ENCODE peak calls at places on chromosomes 7 and 10, in five cellular contexts. One of them, this sample, is unnamed.

GRCh38 chr7:151687523-151688235 is 168.0 kb upstream of the RHEB start:
- DNase-seq in IMR-90: peak
- DNase-seq in neuronal stem cell: peak
- DNase-seq in mesenchymal stem cell: peak
- DNase-seq in H9: peak
- DNase-seq in this sample: peak

GRCh38 chr10:91590142-91590903 is 42.5 kb downstream of the PPP1R3C start:
- DNase-seq in IMR-90: peak
- DNase-seq in neuronal stem cell: no peak
- DNase-seq in mesenchymal stem cell: peak
- DNase-seq in H9: no peak
- DNase-seq in this sample: no peak

GRCh38 chr10:75400769-75401568 is 595 bp downstream of the ZNF503 start:
- DNase-seq in IMR-90: peak
- DNase-seq in neuronal stem cell: peak
- DNase-seq in mesenchymal stem cell: peak
- DNase-seq in H9: peak
- DNase-seq in this sample: peak

GRCh38 chr7:101900103-101900502 is 82.7 kb downstream of the CUX1 start:
- DNase-seq in IMR-90: no peak
- DNase-seq in neuronal stem cell: no peak
- DNase-seq in mesenchymal stem cell: no peak
- DNase-seq in H9: no peak
- DNase-seq in this sample: no peak

GRCh38 chr10:24381235-24382010 is 172.5 kb downstream of the KIAA1217 start:
- DNase-seq in IMR-90: no peak
- DNase-seq in neuronal stem cell: no peak
- DNase-seq in mesenchymal stem cell: no peak
- DNase-seq in H9: no peak
- DNase-seq in this sample: no peak

GRCh38 chr10:116913681-116914080 is 64.4 kb downstream of the ENO4 start:
- DNase-seq in IMR-90: no peak
- DNase-seq in neuronal stem cell: no peak
- DNase-seq in mesenchymal stem cell: no peak
- DNase-seq in H9: no peak
- DNase-seq in this sample: no peak

GRCh38 chr10:30047430-30047829 is 12.0 kb downstream of the JCAD start:
- DNase-seq in IMR-90: no peak
- DNase-seq in neuronal stem cell: no peak
- DNase-seq in mesenchymal stem cell: no peak
- DNase-seq in H9: no peak
- DNase-seq in this sample: no peak

GRCh38 chr7:16743207-16743606 is 10.3 kb upstream of the TSPAN13 start:
- DNase-seq in IMR-90: peak
- DNase-seq in neuronal stem cell: no peak
- DNase-seq in mesenchymal stem cell: peak
- DNase-seq in H9: no peak
- DNase-seq in this sample: no peak

GRCh38 chr7:131652934-131653333 is 96.5 kb upstream of the PODXL start:
- DNase-seq in IMR-90: no peak
- DNase-seq in neuronal stem cell: no peak
- DNase-seq in mesenchymal stem cell: no peak
- DNase-seq in H9: no peak
- DNase-seq in this sample: peak

GRCh38 chr10:26997610-26998009 is 102.7 kb downstream of the ANKRD26 start:
- DNase-seq in IMR-90: no peak
- DNase-seq in neuronal stem cell: no peak
- DNase-seq in mesenchymal stem cell: no peak
- DNase-seq in H9: no peak
- DNase-seq in this sample: no peak

GRCh38 chr7:11319491-11320274 is 346.0 kb downstream of the PHF14 start:
- DNase-seq in IMR-90: no peak
- DNase-seq in neuronal stem cell: no peak
- DNase-seq in mesenchymal stem cell: peak
- DNase-seq in H9: no peak
- DNase-seq in this sample: no peak

GRCh38 chr7:64174941-64175340 is 32.1 kb upstream of the ZNF735 start:
- DNase-seq in IMR-90: no peak
- DNase-seq in neuronal stem cell: no peak
- DNase-seq in mesenchymal stem cell: no peak
- DNase-seq in H9: no peak
- DNase-seq in this sample: no peak

GRCh38 chr10:129936923-129937300 is 27.2 kb downstream of the EBF3 start:
- DNase-seq in IMR-90: no peak
- DNase-seq in neuronal stem cell: no peak
- DNase-seq in mesenchymal stem cell: no peak
- DNase-seq in H9: no peak
- DNase-seq in this sample: no peak

GRCh38 chr7:48299580-48300169 is 128.4 kb downstream of the ABCA13 start:
- DNase-seq in IMR-90: peak
- DNase-seq in neuronal stem cell: peak
- DNase-seq in mesenchymal stem cell: peak
- DNase-seq in H9: peak
- DNase-seq in this sample: peak

GRCh38 chr10:71234970-71235681 is 22.8 kb downstream of the UNC5B start:
- DNase-seq in IMR-90: peak
- DNase-seq in neuronal stem cell: no peak
- DNase-seq in mesenchymal stem cell: peak
- DNase-seq in H9: no peak
- DNase-seq in this sample: peak

GRCh38 chr10:4470231-4470840 is 355.7 kb upstream of the AKR1E2 start:
- DNase-seq in IMR-90: peak
- DNase-seq in neuronal stem cell: no peak
- DNase-seq in mesenchymal stem cell: peak
- DNase-seq in H9: no peak
- DNase-seq in this sample: peak

GRCh38 chr7:96605045-96605716 is 104.5 kb downstream of the SEM1 start:
- DNase-seq in IMR-90: no peak
- DNase-seq in neuronal stem cell: no peak
- DNase-seq in mesenchymal stem cell: no peak
- DNase-seq in H9: no peak
- DNase-seq in this sample: no peak

GRCh38 chr7:97418312-97418711 is 300.8 kb downstream of the SDHAF3 start:
- DNase-seq in IMR-90: no peak
- DNase-seq in neuronal stem cell: no peak
- DNase-seq in mesenchymal stem cell: no peak
- DNase-seq in H9: peak
- DNase-seq in this sample: peak

GRCh38 chr10:110527731-110528171 is 30.0 kb downstream of the DUSP5 start:
- DNase-seq in IMR-90: no peak
- DNase-seq in neuronal stem cell: no peak
- DNase-seq in mesenchymal stem cell: peak
- DNase-seq in H9: no peak
- DNase-seq in this sample: no peak

GRCh38 chr10:116521424-116522305 is 24.1 kb upstream of the PNLIP start:
- DNase-seq in IMR-90: peak
- DNase-seq in neuronal stem cell: peak
- DNase-seq in mesenchymal stem cell: peak
- DNase-seq in H9: no peak
- DNase-seq in this sample: peak

GRCh38 chr7:1691096-1691495 is 21.0 kb downstream of the ELFN1 start:
- DNase-seq in IMR-90: no peak
- DNase-seq in neuronal stem cell: no peak
- DNase-seq in mesenchymal stem cell: no peak
- DNase-seq in H9: peak
- DNase-seq in this sample: no peak

GRCh38 chr7:152072451-152072850 is 47.0 kb downstream of the GALNT11 start:
- DNase-seq in IMR-90: no peak
- DNase-seq in neuronal stem cell: no peak
- DNase-seq in mesenchymal stem cell: no peak
- DNase-seq in H9: no peak
- DNase-seq in this sample: no peak

GRCh38 chr10:131961777-131962450 is 19.8 kb downstream of the BNIP3 start:
- DNase-seq in IMR-90: no peak
- DNase-seq in neuronal stem cell: no peak
- DNase-seq in mesenchymal stem cell: no peak
- DNase-seq in H9: no peak
- DNase-seq in this sample: no peak

GRCh38 chr10:96840841-96841518 is 8.9 kb downstream of the LCOR start:
- DNase-seq in IMR-90: peak
- DNase-seq in neuronal stem cell: no peak
- DNase-seq in mesenchymal stem cell: peak
- DNase-seq in H9: no peak
- DNase-seq in this sample: peak

GRCh38 chr10:32341596-32341995 is 5.4 kb downstream of the EPC1 start:
- DNase-seq in IMR-90: no peak
- DNase-seq in neuronal stem cell: no peak
- DNase-seq in mesenchymal stem cell: no peak
- DNase-seq in H9: no peak
- DNase-seq in this sample: no peak

GRCh38 chr10:43074409-43074808 is 2.5 kb upstream of the RET start:
- DNase-seq in IMR-90: no peak
- DNase-seq in neuronal stem cell: no peak
- DNase-seq in mesenchymal stem cell: no peak
- DNase-seq in H9: no peak
- DNase-seq in this sample: no peak

GRCh38 chr7:82319674-82320118 is 123.9 kb downstream of the CACNA2D1 start:
- DNase-seq in IMR-90: peak
- DNase-seq in neuronal stem cell: no peak
- DNase-seq in mesenchymal stem cell: peak
- DNase-seq in H9: no peak
- DNase-seq in this sample: peak

GRCh38 chr10:123331438-123331837 is 177.2 kb downstream of the BUB3 start:
- DNase-seq in IMR-90: peak
- DNase-seq in neuronal stem cell: no peak
- DNase-seq in mesenchymal stem cell: no peak
- DNase-seq in H9: no peak
- DNase-seq in this sample: peak

GRCh38 chr7:101736077-101736476 is 81.3 kb upstream of the CUX1 start:
- DNase-seq in IMR-90: no peak
- DNase-seq in neuronal stem cell: no peak
- DNase-seq in mesenchymal stem cell: no peak
- DNase-seq in H9: no peak
- DNase-seq in this sample: no peak

GRCh38 chr10:26448706-26449435 is 10.7 kb downstream of the APBB1IP start:
- DNase-seq in IMR-90: no peak
- DNase-seq in neuronal stem cell: no peak
- DNase-seq in mesenchymal stem cell: no peak
- DNase-seq in H9: no peak
- DNase-seq in this sample: no peak

GRCh38 chr7:94375713-94376112 is 19.0 kb upstream of the COL1A2 start:
- DNase-seq in IMR-90: peak
- DNase-seq in neuronal stem cell: no peak
- DNase-seq in mesenchymal stem cell: peak
- DNase-seq in H9: no peak
- DNase-seq in this sample: peak

GRCh38 chr7:94374231-94374630 is 20.5 kb upstream of the COL1A2 start:
- DNase-seq in IMR-90: peak
- DNase-seq in neuronal stem cell: no peak
- DNase-seq in mesenchymal stem cell: peak
- DNase-seq in H9: peak
- DNase-seq in this sample: peak

GRCh38 chr7:94374721-94375120 is 20.0 kb upstream of the COL1A2 start:
- DNase-seq in IMR-90: no peak
- DNase-seq in neuronal stem cell: no peak
- DNase-seq in mesenchymal stem cell: peak
- DNase-seq in H9: no peak
- DNase-seq in this sample: no peak

GRCh38 chr7:94375167-94375566 is 19.5 kb upstream of the COL1A2 start:
- DNase-seq in IMR-90: peak
- DNase-seq in neuronal stem cell: no peak
- DNase-seq in mesenchymal stem cell: peak
- DNase-seq in H9: peak
- DNase-seq in this sample: peak

DNA sequence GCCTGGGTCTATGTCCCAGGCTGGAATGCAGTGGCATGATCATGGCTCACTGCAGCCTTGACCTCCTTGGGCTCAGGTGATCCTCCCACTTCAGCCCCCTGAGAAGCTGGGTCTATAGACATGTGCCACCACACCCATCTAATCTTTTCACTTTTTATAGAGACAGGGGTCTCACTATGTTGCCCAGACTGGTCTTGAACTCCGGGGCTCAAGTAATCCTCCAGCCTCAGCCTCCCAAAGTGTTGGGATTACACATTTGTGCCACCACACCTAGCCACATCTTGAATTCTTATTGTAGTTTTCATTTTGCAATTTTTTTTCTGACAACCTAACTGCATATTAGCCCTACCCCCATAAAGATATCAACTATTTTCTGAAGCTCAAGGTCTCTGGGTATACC is 18.4 kb upstream of the COL1A2 start:
- DNase-seq in IMR-90: no peak
- DNase-seq in neuronal stem cell: no peak
- DNase-seq in mesenchymal stem cell: no peak
- DNase-seq in H9: no peak
- DNase-seq in this sample: no peak
- H2AK5ac ChIP-seq in IMR-90: peak
- H2AK5ac ChIP-seq in neuronal stem cell: no peak
- H2AK5ac ChIP-seq in mesenchymal stem cell: peak
- H2AK5ac ChIP-seq in H9: no peak
- H2AK5ac ChIP-seq in this sample: peak

GRCh38 chr10:806451-807162 is 117.1 kb upstream of the DIP2C start:
- DNase-seq in IMR-90: no peak
- DNase-seq in neuronal stem cell: no peak
- DNase-seq in mesenchymal stem cell: no peak
- DNase-seq in H9: no peak
- DNase-seq in this sample: no peak
- H2BK15ac ChIP-seq in IMR-90: no peak
- H2BK15ac ChIP-seq in neuronal stem cell: no peak
- H2BK15ac ChIP-seq in mesenchymal stem cell: no peak
- H2BK15ac ChIP-seq in H9: no peak
- H2BK15ac ChIP-seq in this sample: no peak

DNA sequence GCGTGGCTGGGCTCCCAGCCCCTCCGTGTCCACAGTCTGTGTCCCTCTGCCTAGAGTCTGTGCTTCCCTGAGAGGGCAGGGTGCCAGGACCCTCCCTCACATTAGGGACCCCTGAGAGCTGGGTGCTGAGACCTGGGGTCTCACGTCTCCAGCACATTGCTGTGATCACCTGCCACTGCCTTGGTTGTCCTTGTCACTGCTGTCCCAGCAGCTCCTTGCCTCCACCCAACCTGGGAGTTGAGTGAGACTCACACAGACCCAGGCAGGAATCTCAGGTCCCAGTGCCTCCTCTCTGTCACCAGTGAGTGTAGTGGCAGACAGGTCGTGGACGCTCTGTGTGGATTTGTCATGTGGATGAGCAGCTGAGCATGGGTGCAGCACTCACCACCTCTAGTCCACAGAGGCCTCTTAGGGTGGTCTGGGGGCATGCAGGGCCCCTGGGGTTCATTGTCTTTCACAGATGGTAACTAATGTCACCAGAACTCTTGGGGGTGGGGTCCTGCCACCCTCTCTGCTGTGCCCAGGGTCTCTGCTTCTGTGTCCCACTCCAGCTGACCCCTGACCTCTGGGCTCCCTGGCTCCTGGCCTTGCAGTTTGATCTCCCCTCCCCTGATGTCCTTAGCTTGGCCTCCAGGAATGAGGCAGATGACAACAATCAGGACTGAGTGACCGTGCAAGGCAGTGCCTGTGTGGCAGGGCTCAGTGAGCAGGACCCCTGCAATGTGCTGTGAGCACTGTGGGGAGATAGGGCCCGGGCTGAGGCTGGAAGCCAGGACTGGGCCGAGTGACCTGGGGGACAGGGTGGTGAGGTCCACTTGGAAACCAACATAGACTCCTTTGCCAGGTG is 18.9 kb downstream of the ZNF783 start:
- DNase-seq in IMR-90: no peak
- DNase-seq in neuronal stem cell: no peak
- DNase-seq in mesenchymal stem cell: no peak
- DNase-seq in H9: no peak
- DNase-seq in this sample: no peak
- H4K8ac ChIP-seq in IMR-90: no peak
- H4K8ac ChIP-seq in neuronal stem cell: no peak
- H4K8ac ChIP-seq in mesenchymal stem cell: no peak
- H4K8ac ChIP-seq in H9: no peak
- H4K8ac ChIP-seq in this sample: no peak

GRCh38 chr7:121437470-121437869 is 41.4 kb upstream of the FAM3C start:
- DNase-seq in IMR-90: no peak
- DNase-seq in neuronal stem cell: no peak
- DNase-seq in mesenchymal stem cell: no peak
- DNase-seq in H9: no peak
- DNase-seq in this sample: no peak
- H2AK5ac ChIP-seq in IMR-90: no peak
- H2AK5ac ChIP-seq in neuronal stem cell: no peak
- H2AK5ac ChIP-seq in mesenchymal stem cell: peak
- H2AK5ac ChIP-seq in H9: no peak
- H2AK5ac ChIP-seq in this sample: no peak